ENCODE peak calls at places on chromosomes 2 and 18, in four cellular contexts. M is A549, A is fibroblast of pulmonary artery, T is tibial nerve. N is an unnamed sample.

GRCh38 chr2:17635007-17635406 is 94.5 kb downstream of the VSNL1 start:
- DNase-seq in A (no peak), T (no peak), M (no peak), N (no peak)

GRCh38 chr2:816278-816677 is 134.4 kb upstream of the SNTG2 start:
- DNase-seq in T (no peak), A (no peak), M (no peak), N (no peak)

GRCh38 chr18:58254873-58255511 is 211.0 kb downstream of the NEDD4L start:
- DNase-seq in M (no peak), T (no peak), A (no peak), N (no peak)

GRCh38 chr18:48826271-48826670 is 124.5 kb downstream of the SMAD7 start:
- DNase-seq in M (no peak), T (no peak), A (no peak), N (no peak)

GRCh38 chr18:48018806-48019295 is 88.4 kb upstream of the SMAD2 start:
- DNase-seq in M (no peak), A (no peak), T (no peak), N (no peak)

GRCh38 chr2:2558476-2558875 is 227.4 kb upstream of the MYT1L start:
- DNase-seq in A (no peak), M (no peak), T (no peak), N (no peak)

GRCh38 chr2:70385966-70386595 is 84.2 kb upstream of the FAM136A start:
- DNase-seq in M (no peak), A (no peak), T (no peak), N (no peak)

GRCh38 chr18:6731197-6731596 is 1.7 kb downstream of the ARHGAP28 start:
- DNase-seq in A (peak; percentile 38), T (no peak), M (no peak), N (no peak)

GRCh38 chr2:219177594-219178376 is at the start of gene RETREG2:
- DNase-seq in M (peak; percentile 87), A (peak; percentile 92), T (peak; percentile 87), N (peak; percentile 89)

GRCh38 chr2:236530512-236530911 is 39.1 kb upstream of the ACKR3 start:
- DNase-seq in M (no peak), A (no peak), T (no peak), N (no peak)

GRCh38 chr2:110852541-110853263 is 120.3 kb downstream of the ACOXL start:
- DNase-seq in M (no peak), T (no peak), A (no peak), N (no peak)

GRCh38 chr18:8538935-8539334 is 70.3 kb upstream of the RAB12 start:
- DNase-seq in A (no peak), M (no peak), T (no peak), N (no peak)

GRCh38 chr2:139360654-139361053 is 580.5 kb upstream of the NXPH2 start:
- DNase-seq in M (no peak), A (no peak), T (no peak), N (no peak)

GRCh38 chr2:120833127-120833675 is 97.5 kb downstream of the GLI2 start:
- DNase-seq in M (no peak), T (no peak), A (no peak), N (no peak)

GRCh38 chr2:190023860-190024259 is 38.7 kb downstream of the MSTN start:
- DNase-seq in T (no peak), A (peak; percentile 62), M (peak; percentile 13), N (peak; percentile 75)

GRCh38 chr2:95273911-95274290 is 348 bp upstream of the PROM2 start:
- DNase-seq in A (no peak), M (no peak), T (no peak), N (no peak)
- TF ChIP-seq CTCF in A (no peak), M (no peak), T (no peak), N (no peak)

DNA sequence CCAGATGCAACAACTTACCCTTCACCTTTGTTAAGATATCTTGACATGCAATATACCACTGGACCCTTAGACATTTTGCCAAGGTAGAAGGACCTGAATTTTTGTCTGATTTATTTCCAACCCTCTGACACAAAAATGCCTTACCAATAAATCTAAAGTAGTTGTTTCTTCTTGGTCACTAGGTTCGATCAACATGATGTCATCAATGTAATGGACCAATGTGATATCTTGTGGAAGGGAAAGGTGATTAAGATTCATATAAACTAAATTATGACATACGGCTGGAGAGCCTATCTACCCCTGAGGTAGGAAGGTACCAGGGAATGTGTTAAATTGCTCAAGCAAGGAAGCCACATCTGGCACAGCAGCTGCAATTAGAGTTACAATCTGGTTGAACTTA is 67.7 kb upstream of the SERPINE2 start:
- DNase-seq in A (no peak), T (no peak), M (no peak), N (no peak)
- H3K4me3 ChIP-seq in A (no peak overlapping the region), T (no peak overlapping the region), M (no peak overlapping the region), N (no peak overlapping the region)

GRCh38 chr2:34549710-34550345 is 950.7 kb upstream of the FAM98A start:
- DNase-seq in T (no peak), M (no peak), A (no peak), N (no peak)

GRCh38 chr2:34552337-34552736 is 953.2 kb upstream of the FAM98A start:
- DNase-seq in M (no peak), A (no peak), T (no peak), N (no peak)

GRCh38 chr2:34547900-34548299 is 948.8 kb upstream of the FAM98A start:
- DNase-seq in A (no peak), M (no peak), T (no peak), N (no peak)

GRCh38 chr2:34545486-34546136 is 946.5 kb upstream of the FAM98A start:
- DNase-seq in T (no peak), M (no peak), A (no peak), N (no peak)

DNA sequence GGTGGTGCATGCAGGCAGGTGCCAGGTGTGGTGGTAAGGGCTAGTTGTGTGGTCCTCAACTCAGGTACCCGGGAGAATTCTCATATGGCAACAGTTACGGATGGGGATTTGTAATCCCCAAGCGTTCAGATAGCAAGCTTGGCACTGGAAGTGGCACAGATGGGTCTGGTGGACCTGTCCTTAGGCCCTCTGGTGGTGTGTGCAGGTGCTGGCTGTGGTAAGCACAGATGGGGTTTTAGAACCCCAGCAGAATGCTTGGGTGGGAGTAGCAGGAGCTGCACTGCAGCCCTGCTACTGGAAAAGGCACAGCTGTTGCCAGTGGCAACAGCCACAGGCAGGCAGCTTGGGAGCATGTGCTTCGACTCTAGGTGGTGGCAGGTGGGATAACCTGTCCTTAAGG is 948.2 kb upstream of the FAM98A start:
- DNase-seq in T (no peak), A (no peak), M (no peak), N (no peak)
- TF ChIP-seq CTCF in T (no peak), A (no peak), M (no peak), N (no peak)

GRCh38 chr2:182818541-182819308 is 47.7 kb downstream of the FRZB start:
- DNase-seq in M (no peak), A (no peak), T (no peak), N (peak; percentile 79)
- H3K4me3 ChIP-seq in M (no peak overlapping the region), A (no peak overlapping the region), T (no peak overlapping the region), N (no peak overlapping the region)

GRCh38 chr2:174486614-174487535 is at the start of gene GPR155:
- DNase-seq in A (peak; percentile 99), T (peak; percentile 98), M (peak; percentile 80), N (peak; percentile 99)
- TF ChIP-seq CTCF in A (no peak), T (no peak), M (no peak), N (no peak)

DNA sequence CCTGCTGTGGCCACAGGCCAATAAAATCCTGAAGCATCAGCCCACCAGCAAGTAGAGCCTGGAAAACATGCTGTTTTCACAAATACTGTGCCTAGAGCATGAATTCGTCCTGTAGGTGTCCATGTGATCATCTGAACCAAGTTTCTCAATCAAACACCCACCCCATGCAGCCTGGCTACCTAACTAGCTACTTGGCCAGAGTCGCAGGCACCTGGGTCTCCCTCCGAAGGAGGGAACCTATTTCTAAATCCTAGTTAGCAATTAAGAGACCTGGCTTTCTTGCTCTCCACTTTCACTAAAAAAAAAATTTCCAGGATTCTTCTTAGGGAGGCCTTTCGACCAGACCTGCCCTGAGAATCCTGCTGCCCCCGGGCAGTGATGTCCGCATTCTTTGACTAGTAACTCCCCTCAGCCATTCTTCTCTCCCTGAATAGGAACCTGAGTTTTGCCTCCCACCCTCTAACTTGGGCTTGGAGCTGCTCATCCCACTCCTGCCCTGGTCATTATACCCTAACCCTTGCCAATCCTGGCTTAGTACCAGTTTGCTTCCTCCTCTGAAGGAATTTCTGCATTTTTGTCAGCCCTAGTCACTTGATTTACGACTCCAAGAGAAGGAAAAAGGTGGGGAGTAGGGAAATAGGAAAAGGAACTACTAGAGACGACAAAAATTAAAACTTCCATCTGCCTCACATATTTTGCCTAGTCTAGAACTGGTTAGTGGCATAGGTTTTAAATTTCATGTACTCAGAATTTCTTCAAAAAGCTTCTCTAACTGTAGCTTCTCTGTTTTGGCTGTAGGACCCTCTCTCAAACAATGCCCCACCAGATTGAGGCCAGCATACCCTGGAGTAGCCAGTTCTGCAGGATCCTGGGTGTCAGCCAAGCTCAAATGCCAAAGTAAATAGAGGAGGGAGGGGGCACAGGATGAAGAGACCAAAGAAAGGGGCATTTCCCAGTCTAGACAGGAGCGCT is 25.4 kb upstream of the TANK start:
- DNase-seq in M (no peak), T (no peak), A (peak; percentile 37), N (peak; percentile 14)
- H3K4me3 ChIP-seq in M (peak overlapping the region; percentile 2), T (no peak overlapping the region), A (no peak overlapping the region), N (no peak overlapping the region)

DNA sequence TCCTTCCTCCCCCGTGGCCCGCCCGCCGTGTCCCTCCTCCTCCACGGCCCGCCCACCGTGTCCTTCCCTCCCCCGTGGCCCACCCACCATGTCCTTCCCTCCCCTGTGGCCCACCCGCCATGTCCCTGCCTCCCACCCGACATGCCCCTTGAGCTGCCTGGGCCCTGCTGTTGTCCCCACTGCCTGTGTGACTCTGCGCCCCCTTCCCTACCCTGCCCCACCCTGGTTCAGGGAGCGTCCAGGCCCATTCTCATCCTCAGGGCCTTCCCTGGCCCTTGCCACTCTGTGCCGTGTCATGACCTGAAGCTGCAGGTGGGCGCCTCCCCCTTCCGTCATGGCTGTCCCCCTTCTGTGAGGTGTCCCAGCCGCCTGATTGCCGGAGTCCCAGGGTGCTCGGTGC is 20.7 kb downstream of the D2HGDH start:
- DNase-seq in T (no peak), A (no peak), M (no peak), N (no peak)
- TF ChIP-seq CTCF in T (no peak), A (no peak), M (no peak), N (no peak)

DNA sequence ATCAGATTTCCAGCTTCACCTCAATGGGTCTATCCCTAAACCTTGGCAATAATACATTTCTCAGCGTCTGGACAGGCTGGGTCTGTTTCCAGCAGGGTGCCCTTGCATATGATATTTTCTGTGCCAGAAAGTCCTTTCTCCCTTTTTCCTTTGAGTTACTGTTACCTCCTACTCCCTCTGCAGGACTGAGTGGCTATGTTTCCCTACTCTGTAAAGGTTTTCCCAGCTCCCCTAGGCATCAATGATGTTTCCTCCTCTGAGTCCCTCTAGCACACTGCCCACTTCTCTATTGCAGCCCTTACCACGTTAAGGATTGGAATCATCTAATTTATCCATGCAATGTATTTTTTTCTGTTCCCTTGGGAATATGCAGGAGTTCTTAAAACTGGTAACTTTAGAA is 118.3 kb upstream of the REV1 start:
- DNase-seq in T (no peak), A (no peak), M (no peak), N (no peak)
- H3K4me3 ChIP-seq in T (no peak overlapping the region), A (no peak overlapping the region), M (no peak overlapping the region), N (no peak overlapping the region)

DNA sequence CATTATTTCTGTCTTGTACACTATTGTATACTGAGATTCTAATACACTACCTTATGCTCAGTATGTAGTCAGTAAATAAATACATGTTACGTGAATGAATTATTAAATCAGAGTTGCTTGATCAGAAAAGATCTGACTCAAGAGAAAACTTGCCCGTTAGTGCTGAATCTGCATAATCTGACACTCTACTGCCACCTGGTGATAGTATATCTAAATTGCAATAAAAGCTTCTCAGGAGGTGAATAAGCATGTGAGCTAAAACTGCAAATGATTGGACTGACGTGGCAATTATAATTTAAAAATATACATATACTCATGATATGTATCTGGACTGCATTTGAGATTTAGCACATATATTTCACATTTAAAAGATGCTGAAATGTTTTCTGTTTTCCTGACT is 70.4 kb downstream of the KIAA1328 start:
- DNase-seq in A (peak; percentile 23), M (peak; percentile 1), T (no peak), N (peak; percentile 45)
- TF ChIP-seq CTCF in A (peak; percentile 18), M (peak; percentile 14), T (no peak), N (peak; percentile 49)

GRCh38 chr18:55779461-55779710 is 191.4 kb upstream of the TCF4 start:
- DNase-seq in T (no peak), A (peak; percentile 26), M (no peak), N (peak; percentile 80)
- H3K4me3 ChIP-seq in T (peak overlapping the region; percentile 30), A (peak overlapping the region; percentile 63), M (no peak overlapping the region), N (peak overlapping the region; percentile 60)

N was measured in A673.